ENCODE peak calls at places on chromosomes 5 and 9, in nine cellular contexts. One of them, this sample, is unnamed.

GRCh38 chr9:96163141-96163540 is 138.8 kb downstream of the HSD17B3 start:
- DNase-seq in A549: no peak
- DNase-seq in HepG2: no peak
- DNase-seq in K562: no peak
- DNase-seq in GM23338: no peak
- DNase-seq in HL-60: no peak
- DNase-seq in Panc1: no peak
- DNase-seq in SK-N-SH: no peak
- DNase-seq in GM12878: no peak
- DNase-seq in this sample: no peak

GRCh38 chr9:35687306-35687705 is 2.4 kb downstream of the TPM2 start:
- DNase-seq in GM23338: no peak
- DNase-seq in HepG2: peak; percentile 27
- DNase-seq in Panc1: no peak
- DNase-seq in GM12878: no peak
- DNase-seq in K562: peak; percentile 27
- DNase-seq in A549: peak; percentile 43
- DNase-seq in SK-N-SH: no peak
- DNase-seq in HL-60: no peak
- DNase-seq in this sample: no peak

GRCh38 chr5:89313044-89313443 is 430.1 kb upstream of the MEF2C start:
- DNase-seq in Panc1: peak; percentile 52
- DNase-seq in HL-60: no peak
- DNase-seq in GM12878: no peak
- DNase-seq in GM23338: no peak
- DNase-seq in K562: no peak
- DNase-seq in A549: no peak
- DNase-seq in HepG2: no peak
- DNase-seq in SK-N-SH: no peak
- DNase-seq in this sample: peak; percentile 71

GRCh38 chr9:33192493-33193245 is 25.5 kb upstream of the B4GALT1 start:
- DNase-seq in Panc1: no peak
- DNase-seq in SK-N-SH: no peak
- DNase-seq in HepG2: no peak
- DNase-seq in GM12878: no peak
- DNase-seq in A549: no peak
- DNase-seq in K562: no peak
- DNase-seq in GM23338: no peak
- DNase-seq in HL-60: no peak
- DNase-seq in this sample: no peak

GRCh38 chr5:41071975-41072374 is 833 bp upstream of the MROH2B start:
- DNase-seq in SK-N-SH: no peak
- DNase-seq in HepG2: no peak
- DNase-seq in Panc1: no peak
- DNase-seq in GM23338: no peak
- DNase-seq in K562: no peak
- DNase-seq in GM12878: no peak
- DNase-seq in A549: no peak
- DNase-seq in HL-60: no peak
- DNase-seq in this sample: no peak

GRCh38 chr5:146751781-146752401 is 126.7 kb downstream of the PPP2R2B start:
- DNase-seq in HL-60: peak; percentile 27
- DNase-seq in SK-N-SH: no peak
- DNase-seq in HepG2: no peak
- DNase-seq in Panc1: no peak
- DNase-seq in GM12878: peak; percentile 39
- DNase-seq in K562: no peak
- DNase-seq in A549: no peak
- DNase-seq in GM23338: no peak
- DNase-seq in this sample: no peak

GRCh38 chr9:22357016-22357415 is 89.6 kb upstream of the DMRTA1 start:
- DNase-seq in SK-N-SH: no peak
- DNase-seq in K562: no peak
- DNase-seq in GM23338: no peak
- DNase-seq in HL-60: no peak
- DNase-seq in A549: no peak
- DNase-seq in GM12878: no peak
- DNase-seq in HepG2: no peak
- DNase-seq in Panc1: no peak
- DNase-seq in this sample: no peak

GRCh38 chr5:140827704-140828401 is at the start of gene PCDHA6:
- DNase-seq in SK-N-SH: no peak
- DNase-seq in GM23338: no peak
- DNase-seq in HepG2: no peak
- DNase-seq in GM12878: no peak
- DNase-seq in A549: no peak
- DNase-seq in HL-60: no peak
- DNase-seq in K562: no peak
- DNase-seq in Panc1: no peak
- DNase-seq in this sample: no peak

GRCh38 chr5:14204785-14205321 is 61.7 kb downstream of the TRIO start:
- DNase-seq in HL-60: peak; percentile 73
- DNase-seq in Panc1: no peak
- DNase-seq in K562: no peak
- DNase-seq in A549: peak; percentile 49
- DNase-seq in GM12878: no peak
- DNase-seq in GM23338: peak; percentile 46
- DNase-seq in HepG2: peak; percentile 64
- DNase-seq in SK-N-SH: no peak
- DNase-seq in this sample: no peak

GRCh38 chr9:135240871-135241311 is 153.4 kb downstream of the OLFM1 start:
- DNase-seq in GM12878: no peak
- DNase-seq in HepG2: no peak
- DNase-seq in GM23338: no peak
- DNase-seq in Panc1: no peak
- DNase-seq in A549: no peak
- DNase-seq in HL-60: no peak
- DNase-seq in SK-N-SH: no peak
- DNase-seq in K562: no peak
- DNase-seq in this sample: no peak

GRCh38 chr5:54251981-54252380 is 58.4 kb downstream of the ARL15 start:
- DNase-seq in GM23338: peak; percentile 19
- DNase-seq in HepG2: no peak
- DNase-seq in A549: no peak
- DNase-seq in SK-N-SH: no peak
- DNase-seq in Panc1: no peak
- DNase-seq in GM12878: no peak
- DNase-seq in HL-60: no peak
- DNase-seq in K562: no peak
- DNase-seq in this sample: no peak

GRCh38 chr9:84990416-84990815 is 320.9 kb downstream of the NTRK2 start:
- DNase-seq in K562: no peak
- DNase-seq in GM12878: no peak
- DNase-seq in HepG2: no peak
- DNase-seq in A549: no peak
- DNase-seq in HL-60: peak; percentile 3
- DNase-seq in SK-N-SH: no peak
- DNase-seq in GM23338: no peak
- DNase-seq in Panc1: no peak
- DNase-seq in this sample: no peak

GRCh38 chr9:116284518-116284917 is 130.9 kb downstream of the PAPPA start:
- DNase-seq in HL-60: no peak
- DNase-seq in K562: no peak
- DNase-seq in Panc1: no peak
- DNase-seq in GM12878: no peak
- DNase-seq in SK-N-SH: no peak
- DNase-seq in HepG2: no peak
- DNase-seq in A549: no peak
- DNase-seq in GM23338: no peak
- DNase-seq in this sample: no peak

GRCh38 chr9:111633389-111633736 is 2.2 kb downstream of the DNAJC25 start:
- DNase-seq in Panc1: no peak
- DNase-seq in GM12878: no peak
- DNase-seq in SK-N-SH: no peak
- DNase-seq in A549: no peak
- DNase-seq in HepG2: no peak
- DNase-seq in GM23338: no peak
- DNase-seq in HL-60: no peak
- DNase-seq in K562: no peak
- DNase-seq in this sample: no peak

GRCh38 chr5:6291961-6292360 is 86.4 kb downstream of the MED10 start:
- DNase-seq in HL-60: no peak
- DNase-seq in A549: no peak
- DNase-seq in GM12878: no peak
- DNase-seq in K562: no peak
- DNase-seq in Panc1: peak; percentile 7
- DNase-seq in SK-N-SH: no peak
- DNase-seq in HepG2: peak; percentile 38
- DNase-seq in GM23338: peak; percentile 74
- DNase-seq in this sample: peak; percentile 12

GRCh38 chr5:64826541-64826940 is 57.8 kb downstream of the CWC27 start:
- DNase-seq in HL-60: no peak
- DNase-seq in K562: no peak
- DNase-seq in GM23338: no peak
- DNase-seq in SK-N-SH: no peak
- DNase-seq in Panc1: no peak
- DNase-seq in A549: no peak
- DNase-seq in HepG2: no peak
- DNase-seq in GM12878: no peak
- DNase-seq in this sample: no peak

GRCh38 chr5:150558088-150558621 is 50.2 kb downstream of the NDST1 start:
- DNase-seq in Panc1: no peak
- DNase-seq in A549: no peak
- DNase-seq in HL-60: no peak
- DNase-seq in HepG2: no peak
- DNase-seq in GM23338: no peak
- DNase-seq in SK-N-SH: no peak
- DNase-seq in K562: no peak
- DNase-seq in GM12878: no peak
- DNase-seq in this sample: no peak

GRCh38 chr9:34759432-34760134 is 49.6 kb upstream of the CCL21 start:
- DNase-seq in A549: no peak
- DNase-seq in SK-N-SH: no peak
- DNase-seq in K562: no peak
- DNase-seq in HL-60: no peak
- DNase-seq in Panc1: no peak
- DNase-seq in HepG2: no peak
- DNase-seq in GM12878: no peak
- DNase-seq in GM23338: no peak
- DNase-seq in this sample: no peak

DNA sequence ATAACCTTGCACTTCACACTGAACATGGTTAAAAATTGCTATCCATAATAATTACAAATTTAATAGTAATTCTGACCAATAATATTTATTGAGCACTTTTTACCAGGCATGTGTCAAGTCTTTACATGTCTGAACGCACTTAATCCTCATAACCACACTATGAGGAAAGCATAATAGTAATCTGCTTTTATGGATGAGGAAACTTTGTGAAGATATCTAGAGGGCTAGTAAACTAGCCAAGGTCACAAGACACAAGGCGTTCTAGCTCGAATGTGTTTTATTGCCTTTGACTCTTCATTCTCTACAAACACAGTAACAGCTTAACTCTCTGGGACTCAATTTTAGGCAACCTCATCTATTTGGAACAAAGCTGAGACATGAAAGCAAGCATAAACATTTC is 205.1 kb downstream of the ARHGEF28 start:
- DNase-seq in HepG2: no peak
- DNase-seq in A549: no peak
- DNase-seq in GM12878: no peak
- DNase-seq in Panc1: no peak
- DNase-seq in HL-60: no peak
- DNase-seq in K562: no peak
- DNase-seq in GM23338: no peak
- DNase-seq in SK-N-SH: no peak
- DNase-seq in this sample: no peak
- TF ChIP-seq REST in HepG2: no peak
- TF ChIP-seq REST in A549: no peak
- TF ChIP-seq REST in GM12878: no peak
- TF ChIP-seq REST in Panc1: no peak
- TF ChIP-seq REST in HL-60: no peak
- TF ChIP-seq REST in K562: no peak
- TF ChIP-seq REST in GM23338: no peak
- TF ChIP-seq REST in SK-N-SH: no peak
- TF ChIP-seq REST in this sample: no peak

GRCh38 chr5:125065114-125065513 is 318.7 kb upstream of the ZNF608 start:
- DNase-seq in GM12878: no peak
- DNase-seq in HL-60: no peak
- DNase-seq in HepG2: no peak
- DNase-seq in SK-N-SH: no peak
- DNase-seq in Panc1: no peak
- DNase-seq in K562: no peak
- DNase-seq in GM23338: no peak
- DNase-seq in A549: no peak
- DNase-seq in this sample: no peak
- TF ChIP-seq REST in GM12878: no peak
- TF ChIP-seq REST in HL-60: no peak
- TF ChIP-seq REST in HepG2: no peak
- TF ChIP-seq REST in SK-N-SH: no peak
- TF ChIP-seq REST in Panc1: no peak
- TF ChIP-seq REST in K562: no peak
- TF ChIP-seq REST in GM23338: no peak
- TF ChIP-seq REST in A549: no peak
- TF ChIP-seq REST in this sample: no peak

GRCh38 chr9:129469188-129469987 is 151.5 kb downstream of the C9orf50 start:
- DNase-seq in SK-N-SH: no peak
- DNase-seq in HepG2: no peak
- DNase-seq in GM12878: no peak
- DNase-seq in HL-60: peak; percentile 14
- DNase-seq in K562: no peak
- DNase-seq in Panc1: no peak
- DNase-seq in GM23338: peak; percentile 87
- DNase-seq in A549: no peak
- DNase-seq in this sample: no peak
- TF ChIP-seq REST in SK-N-SH: no peak
- TF ChIP-seq REST in HepG2: no peak
- TF ChIP-seq REST in GM12878: no peak
- TF ChIP-seq REST in HL-60: no peak
- TF ChIP-seq REST in K562: no peak
- TF ChIP-seq REST in Panc1: no peak
- TF ChIP-seq REST in GM23338: no peak
- TF ChIP-seq REST in A549: no peak
- TF ChIP-seq REST in this sample: no peak

DNA sequence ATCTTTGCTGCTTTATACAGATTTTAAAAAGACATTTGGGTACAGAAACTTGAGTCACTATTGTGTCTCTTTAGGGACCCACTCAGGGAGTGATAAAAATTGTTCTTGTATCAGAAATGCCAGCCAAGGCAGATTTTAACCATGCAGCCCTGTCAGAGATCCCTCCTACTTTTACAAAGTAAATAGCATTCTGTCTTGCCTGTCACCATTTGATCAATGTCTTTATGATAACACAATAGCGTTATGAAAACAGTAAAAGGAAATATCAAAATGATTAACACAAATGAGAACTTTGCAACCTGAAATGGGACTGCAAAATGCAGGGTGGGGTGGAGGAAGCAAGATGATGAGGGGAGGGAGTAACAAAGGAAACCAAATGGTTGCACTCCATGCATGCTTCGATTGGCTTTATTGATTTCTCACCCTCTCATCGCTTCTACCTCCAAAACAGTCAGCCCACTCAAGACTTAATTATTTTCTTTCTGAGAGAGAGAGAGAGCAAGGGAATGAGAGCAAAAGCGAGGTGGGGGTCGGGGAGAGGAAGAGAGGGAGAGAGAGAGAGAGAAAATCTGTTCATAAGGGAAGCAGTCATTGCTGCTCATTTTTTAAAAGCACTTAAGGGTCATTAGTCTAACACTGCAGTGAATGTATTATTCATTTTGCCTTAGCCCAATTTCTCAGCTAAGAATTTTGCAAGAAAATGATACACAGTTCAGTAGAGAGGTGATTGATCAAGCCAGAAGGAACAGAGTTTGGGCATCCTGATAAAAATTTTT is 576.5 kb downstream of the CSNK1G3 start:
- DNase-seq in A549: no peak
- DNase-seq in GM23338: no peak
- DNase-seq in HL-60: no peak
- DNase-seq in Panc1: no peak
- DNase-seq in GM12878: no peak
- DNase-seq in HepG2: no peak
- DNase-seq in K562: no peak
- DNase-seq in SK-N-SH: no peak
- DNase-seq in this sample: no peak
- TF ChIP-seq REST in A549: no peak
- TF ChIP-seq REST in GM23338: no peak
- TF ChIP-seq REST in HL-60: no peak
- TF ChIP-seq REST in Panc1: no peak
- TF ChIP-seq REST in GM12878: no peak
- TF ChIP-seq REST in HepG2: no peak
- TF ChIP-seq REST in K562: no peak
- TF ChIP-seq REST in SK-N-SH: no peak
- TF ChIP-seq REST in this sample: no peak

This sample was measured in HCT116.